ENCODE peak calls at places on chromosome 3, in eight cellular contexts. C is pancreas; I is transverse colon; T is IMR-90; W is fibroblast of lung; G is CD8-positive, alpha-beta memory T cell; M is ovary; Q is GM23248. L is an unnamed sample. For H3K4me1 and H3K9me3, the result is how much of the 10 kb centered on the place peaks cover.

GRCh38 chr3:49329201-49329600 is 10.7 kb downstream of the USP4 start:
- DNase-seq in C (no peak), I (no peak), T (peak), W (peak), G (no peak), M (no peak), Q (peak), L (no peak)

GRCh38 chr3:3200632-3201212 is 21.2 kb upstream of the CRBN start:
- DNase-seq in C (peak), I (peak), T (peak), W (peak), G (peak), M (no peak), Q (peak), L (peak)

GRCh38 chr3:122199552-122199951 is 16.1 kb downstream of the CASR start:
- DNase-seq in C (no peak), I (no peak), T (no peak), W (no peak), G (no peak), M (no peak), Q (no peak), L (no peak)

GRCh38 chr3:130276203-130276803 is 69.2 kb upstream of the COL6A5 start:
- DNase-seq in C (no peak), I (no peak), T (peak), W (peak), G (peak), M (no peak), Q (peak), L (no peak)

GRCh38 chr3:197309528-197310361 is 11.3 kb upstream of the DLG1 start:
- DNase-seq in C (no peak), I (no peak), T (peak), W (peak), G (no peak), M (no peak), Q (peak), L (no peak)

GRCh38 chr3:129486057-129487035 is 42.1 kb upstream of the RHO start:
- DNase-seq in C (no peak), I (no peak), T (peak), W (peak), G (no peak), M (no peak), Q (peak), L (peak)

GRCh38 chr3:161406594-161407555 is 35.6 kb upstream of the SPTSSB start:
- DNase-seq in C (no peak), I (no peak), T (no peak), W (no peak), G (peak), M (no peak), Q (no peak), L (no peak)

GRCh38 chr3:98246142-98246541 is 17.9 kb upstream of the OR5H6 start:
- DNase-seq in C (no peak), I (no peak), T (no peak), W (no peak), G (no peak), M (no peak), Q (no peak), L (no peak)

GRCh38 chr3:185309309-185309708 is 53.6 kb upstream of the MAP3K13 start:
- DNase-seq in C (no peak), I (no peak), T (no peak), W (no peak), G (no peak), M (no peak), Q (no peak), L (no peak)

GRCh38 chr3:16300881-16301359 is 35.9 kb downstream of the OXNAD1 start:
- DNase-seq in C (no peak), I (peak), T (no peak), W (no peak), G (peak), M (no peak), Q (no peak), L (peak)

GRCh38 chr3:59641169-59641914 is 591.5 kb upstream of the CFAP20DC start:
- DNase-seq in C (no peak), I (no peak), T (peak), W (peak), G (no peak), M (no peak), Q (peak), L (no peak)

GRCh38 chr3:172115059-172115458 is 75.7 kb downstream of the FNDC3B start:
- DNase-seq in C (no peak), I (no peak), T (no peak), W (no peak), G (no peak), M (no peak), Q (no peak), L (no peak)

GRCh38 chr3:52742418-52743041 is 28.2 kb downstream of the NEK4 start:
- DNase-seq in C (no peak), I (no peak), T (peak), W (peak), G (no peak), M (no peak), Q (peak), L (no peak)

GRCh38 chr3:135929670-135930069 is 35.9 kb upstream of the PPP2R3A start:
- DNase-seq in C (no peak), I (peak), T (peak), W (peak), G (no peak), M (peak), Q (peak), L (no peak)

GRCh38 chr3:72595927-72596610 is 252.2 kb downstream of the SHQ1 start:
- DNase-seq in C (no peak), I (no peak), T (no peak), W (peak), G (no peak), M (no peak), Q (peak), L (no peak)

GRCh38 chr3:168885028-168885427 is 778.5 kb downstream of the MECOM start:
- DNase-seq in C (no peak), I (no peak), T (peak), W (peak), G (no peak), M (no peak), Q (peak), L (no peak)

GRCh38 chr3:103002447-103002846 is 567.6 kb downstream of the ZPLD1 start:
- DNase-seq in C (no peak), I (no peak), T (no peak), W (peak), G (no peak), M (no peak), Q (peak), L (no peak)

GRCh38 chr3:99249627-99250026 is 348.1 kb upstream of the DCBLD2 start:
- DNase-seq in C (no peak), I (no peak), T (no peak), W (peak), G (no peak), M (no peak), Q (peak), L (no peak)

GRCh38 chr3:27666708-27667107 is 55.4 kb downstream of the EOMES start:
- DNase-seq in C (no peak), I (peak), T (peak), W (peak), G (no peak), M (peak), Q (peak), L (no peak)

GRCh38 chr3:78101363-78101762 is 1061.5 kb downstream of the ROBO2 start:
- DNase-seq in C (no peak), I (no peak), T (peak), W (peak), G (no peak), M (no peak), Q (peak), L (no peak)

GRCh38 chr3:50341996-50342732 is 1.5 kb upstream of the RASSF1 start:
- DNase-seq in C (no peak), I (no peak), T (no peak), W (no peak), G (no peak), M (peak), Q (no peak), L (no peak)

GRCh38 chr3:50338989-50339388 is 1.6 kb downstream of the RASSF1 start:
- DNase-seq in C (no peak), I (no peak), T (no peak), W (no peak), G (no peak), M (no peak), Q (peak), L (no peak)

GRCh38 chr3:50339485-50340196 is 995 bp downstream of the RASSF1 start:
- DNase-seq in C (no peak), I (no peak), T (peak), W (no peak), G (no peak), M (no peak), Q (peak), L (no peak)

GRCh38 chr3:50341537-50341936 is 901 bp upstream of the RASSF1 start:
- DNase-seq in C (no peak), I (no peak), T (no peak), W (no peak), G (peak), M (peak), Q (no peak), L (no peak)

DNA sequence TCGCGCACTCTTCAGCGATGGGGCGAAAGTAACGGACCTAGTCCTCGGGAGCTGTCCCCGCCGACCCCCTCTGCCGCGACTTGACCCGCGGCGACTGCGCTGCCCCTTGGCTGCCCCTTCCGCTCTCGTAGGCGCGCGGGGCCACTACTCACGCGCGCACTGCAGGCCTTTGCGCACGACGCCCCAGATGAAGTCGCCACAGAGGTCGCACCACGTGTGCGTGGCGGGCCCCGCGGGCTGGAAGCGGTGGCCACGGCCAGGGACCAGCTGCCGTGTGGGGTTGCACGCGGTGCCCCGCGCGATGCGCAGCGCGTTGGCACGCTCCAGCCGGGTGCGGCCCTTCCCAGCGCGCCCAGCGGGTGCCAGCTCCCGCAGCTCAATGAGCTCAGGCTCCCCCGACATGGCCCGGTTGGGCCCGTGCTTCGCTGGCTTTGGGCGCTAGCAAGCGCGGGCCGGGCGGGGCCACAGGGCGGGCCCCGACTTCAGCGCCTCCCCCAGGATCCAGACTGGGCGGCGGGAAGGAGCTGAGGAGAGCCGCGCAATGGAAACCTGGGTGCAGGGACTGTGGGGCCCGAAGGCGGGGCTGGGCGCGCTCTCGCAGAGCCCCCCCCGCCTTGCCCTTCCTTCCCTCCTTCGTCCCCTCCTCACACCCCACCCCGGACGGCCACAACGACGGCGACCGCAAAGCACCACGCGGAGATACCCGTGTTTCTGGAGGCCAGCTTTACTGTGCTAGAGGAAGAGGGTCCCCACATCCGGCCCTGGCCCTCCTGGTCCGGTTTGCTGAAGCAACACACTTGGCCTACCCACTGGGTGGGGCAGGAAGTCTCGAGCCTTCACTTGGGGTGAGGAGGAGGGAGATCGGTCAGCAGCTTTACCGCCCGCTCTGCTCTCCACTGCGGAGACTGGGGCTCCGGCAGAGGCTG is at the start of gene RASSF1:
- DNase-seq in C (peak), I (peak), T (no peak), W (no peak), G (peak), M (peak), Q (peak), L (peak)
- H3K27ac ChIP-seq in C (peak), I (peak), T (peak), W (peak), G (peak), M (peak), Q (peak), L (peak)

GRCh38 chr3:23834082-23834870 is 28.5 kb downstream of the UBE2E1 start:
- DNase-seq in C (no peak), I (no peak), T (no peak), W (no peak), G (no peak), M (no peak), Q (peak), L (peak)
- H3K4me1 ChIP-seq in C (under half), I (under half), T (under half), W (under half), G (under half), M (under half), Q (under half), L (under half)

GRCh38 chr3:6047016-6047415 is 813.9 kb upstream of the GRM7 start:
- DNase-seq in C (no peak), I (no peak), T (no peak), W (no peak), G (no peak), M (no peak), Q (no peak), L (no peak)

DNA sequence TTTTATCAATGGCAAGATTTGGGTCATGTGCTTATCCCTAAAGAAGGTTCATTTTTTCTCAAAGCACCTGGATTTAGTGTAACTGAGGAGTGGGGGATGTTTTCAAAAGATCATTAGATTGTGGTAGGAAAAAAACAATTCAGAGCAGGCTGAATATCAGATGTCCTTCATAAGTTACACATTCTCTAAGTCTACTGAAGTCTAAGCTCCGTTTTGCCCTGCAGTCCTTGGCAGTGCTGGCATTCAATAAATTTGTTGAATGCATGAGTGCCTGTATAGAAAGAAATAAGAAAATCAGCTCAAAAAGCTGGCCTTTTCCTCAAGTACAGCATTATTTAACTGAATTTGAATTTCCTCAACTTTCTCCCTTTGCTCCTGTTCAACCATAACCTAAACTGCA is 819.0 kb upstream of the GRM7 start:
- DNase-seq in C (no peak), I (no peak), T (no peak), W (no peak), G (no peak), M (no peak), Q (no peak), L (no peak)
- H3K9me3 ChIP-seq in C (under half), I (under half), T (under half), W (under half), G (under half), M (under half), Q (under half), L (under half)

DNA sequence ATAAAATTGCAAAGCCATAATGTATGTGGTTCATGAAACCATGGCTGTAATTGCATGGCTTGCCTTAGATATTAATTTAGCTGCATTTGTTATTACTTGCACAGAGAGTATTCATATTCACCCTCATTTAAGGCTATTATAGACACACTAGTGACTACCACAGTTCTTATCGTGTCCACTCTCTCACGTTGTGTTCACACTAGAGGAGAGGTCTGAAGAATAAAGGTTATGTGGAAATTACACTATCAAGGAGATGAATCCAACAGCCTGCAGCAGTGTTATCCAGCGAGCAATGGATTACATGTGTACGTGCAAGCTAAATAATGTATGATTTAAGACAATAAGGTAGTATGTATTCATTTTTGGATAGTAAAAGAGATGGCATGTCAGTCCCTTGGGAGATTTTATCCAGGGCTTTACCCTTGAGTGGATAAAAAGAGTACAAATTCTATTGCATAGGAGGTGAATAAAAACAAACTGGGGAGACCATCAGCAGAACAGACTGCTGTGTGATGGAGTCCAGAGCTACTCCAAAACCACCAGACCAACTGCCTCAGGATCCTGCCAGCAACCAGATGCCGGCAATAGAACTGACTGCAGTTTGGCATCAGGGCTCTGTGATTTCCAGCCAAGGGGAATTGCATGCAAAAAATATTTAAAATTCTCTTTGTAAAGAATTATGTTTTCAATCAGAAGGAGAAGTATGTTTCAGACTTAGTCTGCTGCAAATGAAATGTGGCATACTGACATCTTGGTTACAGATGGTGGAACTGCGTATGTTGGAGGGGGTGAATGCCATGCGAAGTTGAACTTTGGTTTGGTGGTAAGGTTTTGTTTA is 146.6 kb downstream of the RBMS3 start:
- DNase-seq in C (no peak), I (no peak), T (no peak), W (peak), G (no peak), M (no peak), Q (peak), L (no peak)
- H3K27ac ChIP-seq in C (no peak), I (no peak), T (no peak), W (no peak), G (no peak), M (peak), Q (no peak), L (no peak)

DNA sequence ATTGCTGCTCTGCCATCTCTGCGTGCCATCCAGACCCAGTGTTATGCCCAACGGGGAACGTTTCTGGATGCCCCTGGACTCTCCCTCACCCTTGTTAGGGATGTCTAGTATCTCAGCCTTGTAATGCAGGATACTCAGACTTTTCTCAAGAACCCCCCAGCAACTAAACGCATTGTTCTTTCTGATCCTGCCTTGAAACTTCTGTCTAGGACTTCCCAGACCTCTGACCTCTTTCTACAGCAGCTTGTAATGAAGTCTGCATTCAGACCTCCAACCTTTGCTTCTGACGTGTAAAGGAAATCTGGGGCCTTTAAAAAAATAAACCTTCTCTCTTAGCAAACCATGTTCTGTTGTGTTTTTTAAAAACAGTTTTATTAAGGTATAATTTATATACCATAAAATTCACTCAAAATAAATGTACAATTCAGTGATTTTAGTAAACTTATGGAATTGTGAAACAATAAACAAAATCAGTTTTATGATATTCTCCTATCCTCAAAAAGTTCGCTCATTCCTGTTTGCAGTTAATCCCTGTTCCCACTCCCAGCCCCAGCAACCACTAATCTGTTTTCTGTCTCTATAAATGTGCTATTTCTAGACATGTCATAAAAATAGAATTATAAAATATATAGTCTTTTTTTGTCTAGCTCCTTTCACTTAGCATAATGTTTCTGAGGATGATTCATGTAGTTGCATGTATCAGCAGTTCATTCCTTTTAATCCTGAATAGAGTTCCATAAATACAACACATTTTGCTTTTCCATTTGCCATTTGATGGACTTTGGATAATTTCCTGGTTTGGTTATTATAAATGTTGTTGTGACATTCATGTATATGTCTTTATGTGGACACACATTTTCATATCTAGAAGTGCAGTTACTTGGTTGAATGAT is 139.8 kb downstream of the KCNAB1 start:
- DNase-seq in C (no peak), I (no peak), T (no peak), W (peak), G (no peak), M (no peak), Q (peak), L (no peak)
- H3K4me1 ChIP-seq in C (under half), I (under half), T (under half), W (under half), G (under half), M (under half), Q (under half), L (under half)

GRCh38 chr3:178699810-178700209 is 163.6 kb downstream of the KCNMB2 start:
- DNase-seq in C (no peak), I (no peak), T (no peak), W (peak), G (no peak), M (no peak), Q (no peak), L (no peak)
- H3K9me3 ChIP-seq in C (under half), I (under half), T (under half), W (under half), G (under half), M (under half), Q (under half), L (under half)

GRCh38 chr3:156865732-156866131 is 39.6 kb downstream of the LEKR1 start:
- DNase-seq in C (no peak), I (no peak), T (peak), W (peak), G (no peak), M (no peak), Q (peak), L (no peak)
- H3K27ac ChIP-seq in C (no peak), I (no peak), T (no peak), W (no peak), G (no peak), M (no peak), Q (no peak), L (no peak)

L was measured in CD4-positive, CD25-positive, alpha-beta regulatory T cell.